ENCODE peak calls at places on chromosomes 7 and 10, in five cellular contexts. J is WERI-Rb-1; Z is stomach; S is CD4-positive, alpha-beta memory T cell; F is BJ. N is an unnamed sample.

GRCh38 chr10:75367098-75367497 is 34.5 kb downstream of the ZNF503 start:
- DNase-seq in S (no peak), F (no peak), J (no peak), Z (no peak), N (no peak)

GRCh38 chr7:44827567-44827966 is 20.3 kb downstream of the H2AZ2 start:
- DNase-seq in Z (no peak), J (no peak), F (no peak), S (no peak), N (no peak)

GRCh38 chr7:107179326-107180163 is 10.7 kb downstream of the HBP1 start:
- DNase-seq in Z (no peak), F (no peak), J (no peak), S (no peak), N (no peak)

GRCh38 chr7:586494-586893 is 66.8 kb upstream of the PDGFA start:
- DNase-seq in J (no peak), F (no peak), S (no peak), Z (no peak), N (no peak)

GRCh38 chr10:122291739-122292138 is 20.6 kb downstream of the BTBD16 start:
- DNase-seq in S (no peak), F (no peak), J (no peak), Z (peak; percentile 3), N (no peak)

GRCh38 chr7:26398436-26399308 is 107.0 kb downstream of the SNX10 start:
- DNase-seq in S (no peak), Z (peak; percentile 48), J (peak; percentile 75), F (no peak), N (no peak)

GRCh38 chr7:26305869-26306665 is 14.4 kb downstream of the SNX10 start:
- DNase-seq in F (no peak), S (no peak), J (no peak), Z (no peak), N (no peak)

GRCh38 chr7:2517678-2518077 is 1.9 kb upstream of the LFNG start:
- DNase-seq in F (no peak), J (no peak), S (no peak), Z (no peak), N (no peak)

GRCh38 chr7:55021951-55022617 is 3.3 kb downstream of the EGFR start:
- DNase-seq in F (no peak), S (no peak), Z (no peak), J (no peak), N (no peak)

GRCh38 chr7:139043823-139044812 is 8.3 kb upstream of the ZC3HAV1L start:
- DNase-seq in F (no peak), Z (peak; percentile 55), J (no peak), S (peak; percentile 68), N (no peak)

GRCh38 chr7:116630932-116631449 is 41.0 kb upstream of the MET start:
- DNase-seq in S (no peak), J (no peak), F (peak; percentile 44), Z (peak; percentile 86), N (peak; percentile 88)

GRCh38 chr10:31121074-31121685 is 89.5 kb upstream of the ZNF438 start:
- DNase-seq in J (no peak), F (no peak), S (no peak), Z (no peak), N (no peak)

GRCh38 chr7:2723138-2723850 is 35.3 kb downstream of the AMZ1 start:
- DNase-seq in J (no peak), F (no peak), S (no peak), Z (no peak), N (no peak)

GRCh38 chr10:21202766-21203457 is 305.8 kb upstream of the NEBL start:
- DNase-seq in Z (no peak), F (no peak), S (no peak), J (no peak), N (no peak)

GRCh38 chr10:49600781-49601400 is 9.2 kb upstream of the SLC18A3 start:
- DNase-seq in J (no peak), S (no peak), F (no peak), Z (no peak), N (no peak)

GRCh38 chr7:22607180-22607579 is 107.2 kb upstream of the STEAP1B start:
- DNase-seq in S (no peak), J (no peak), F (peak; percentile 38), Z (no peak), N (no peak)

GRCh38 chr10:633279-634245 is 55.9 kb downstream of the DIP2C start:
- DNase-seq in J (no peak), S (no peak), F (no peak), Z (peak; percentile 53), N (no peak)

GRCh38 chr10:7887417-7887816 is 69.1 kb downstream of the TAF3 start:
- DNase-seq in J (no peak), F (no peak), Z (no peak), S (no peak), N (no peak)

GRCh38 chr10:59678884-59679301 is 30.8 kb downstream of the SLC16A9 start:
- DNase-seq in Z (peak; percentile 37), F (no peak), J (no peak), S (no peak), N (no peak)

GRCh38 chr10:43138757-43139241 is 554 bp downstream of the CSGALNACT2 start:
- DNase-seq in Z (no peak), J (peak; percentile 25), F (no peak), S (peak; percentile 69), N (no peak)

GRCh38 chr7:1664711-1665591 is 5.1 kb upstream of the ELFN1 start:
- DNase-seq in J (peak; percentile 87), S (peak; percentile 31), Z (peak; percentile 60), F (no peak), N (no peak)

GRCh38 chr7:151068069-151068773 is 8.8 kb downstream of the SLC4A2 start:
- DNase-seq in F (no peak), Z (no peak), J (no peak), S (no peak), N (no peak)

GRCh38 chr10:17074548-17074860 is 55.1 kb downstream of the CUBN start:
- DNase-seq in Z (no peak), S (no peak), J (no peak), F (no peak), N (no peak)

GRCh38 chr7:98565114-98565513 is 52.0 kb upstream of the NPTX2 start:
- DNase-seq in S (no peak), F (no peak), J (no peak), Z (no peak), N (no peak)

GRCh38 chr7:43377196-43377935 is 205.5 kb upstream of the STK17A start:
- DNase-seq in S (no peak), F (no peak), J (no peak), Z (no peak), N (no peak)

GRCh38 chr7:33982425-33982786 is 77.1 kb downstream of the BMPER start:
- DNase-seq in Z (no peak), F (no peak), J (peak; percentile 31), S (no peak), N (no peak)

DNA sequence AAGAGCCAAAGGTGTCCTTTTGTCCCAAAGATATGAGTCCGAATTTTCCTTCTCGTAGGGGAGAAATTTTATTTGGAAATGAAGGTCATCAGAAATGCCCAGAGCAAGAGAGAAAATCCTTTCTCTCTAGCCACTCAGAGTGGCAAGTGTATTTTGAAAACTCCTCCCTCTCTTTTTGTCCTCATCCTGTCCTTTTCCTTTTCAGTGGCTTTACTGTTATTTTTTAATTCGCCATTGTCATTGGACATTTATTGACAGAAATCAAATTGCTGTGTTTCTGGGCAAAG is 39.6 kb downstream of the TET1 start:
- DNase-seq in J (no peak), F (no peak), Z (no peak), S (no peak), N (no peak)
- H3K4me3 ChIP-seq in J (peak overlapping the region; percentile 50), F (peak overlapping the region; percentile 28), Z (peak overlapping the region; percentile 48), S (peak overlapping the region; percentile 72), N (peak overlapping the region; percentile 43)

DNA sequence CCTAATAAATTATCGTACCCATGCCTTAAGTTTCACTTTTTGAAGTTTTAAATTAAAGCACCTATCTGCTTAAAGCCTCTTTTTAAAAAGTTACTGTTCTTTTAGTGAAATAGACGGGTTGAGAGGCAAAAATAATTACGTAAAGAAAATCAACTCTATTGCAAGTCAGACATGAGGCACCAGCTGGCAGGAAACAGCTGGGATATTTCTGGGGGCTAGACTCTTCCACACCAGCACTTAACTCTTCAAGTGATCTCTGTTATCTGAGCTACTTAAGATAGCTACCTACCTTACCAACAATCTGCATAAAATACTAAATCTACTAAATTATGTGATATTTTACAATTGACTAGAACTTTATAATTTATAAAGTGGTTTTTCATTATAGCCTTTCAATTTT is 35.8 kb downstream of the GBF1 start:
- DNase-seq in J (no peak), F (no peak), Z (no peak), S (no peak), N (no peak)
- H3K4me3 ChIP-seq in J (no peak overlapping the region), F (no peak overlapping the region), Z (peak overlapping the region; percentile 2), S (no peak overlapping the region), N (peak overlapping the region; percentile 21)

DNA sequence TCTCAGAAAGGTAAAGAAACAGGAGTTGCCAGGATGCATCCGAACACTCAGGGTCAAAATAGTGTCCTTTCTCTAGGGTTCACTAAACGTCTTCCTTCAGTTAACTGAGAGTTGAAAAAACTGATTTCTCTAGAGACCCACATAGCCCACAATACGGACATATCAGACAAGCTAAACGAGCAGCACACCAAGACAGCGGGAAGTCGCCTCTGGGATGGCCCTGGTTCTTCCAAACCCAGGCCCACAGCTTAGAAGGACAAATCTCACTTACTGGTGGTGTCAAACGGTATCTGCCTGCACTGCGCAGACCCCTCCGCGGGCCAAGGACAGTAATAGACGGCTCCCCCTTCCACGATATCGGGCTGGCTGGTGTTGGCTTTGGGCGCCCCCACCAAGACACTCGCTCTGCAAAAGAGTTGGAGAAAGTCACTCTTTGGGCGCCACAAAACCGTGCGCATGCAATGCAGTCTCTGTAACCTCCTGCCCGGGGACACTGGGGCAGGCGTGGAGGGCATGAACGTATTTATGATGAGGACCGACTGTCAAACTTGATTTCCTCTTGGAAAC is 1.1 kb downstream of the ITGA8 start:
- DNase-seq in F (no peak), J (no peak), S (no peak), Z (no peak), N (no peak)
- H3K4me3 ChIP-seq in F (peak overlapping the region; percentile 51), J (peak overlapping the region; percentile 48), S (no peak overlapping the region), Z (peak overlapping the region; percentile 69), N (no peak overlapping the region)

DNA sequence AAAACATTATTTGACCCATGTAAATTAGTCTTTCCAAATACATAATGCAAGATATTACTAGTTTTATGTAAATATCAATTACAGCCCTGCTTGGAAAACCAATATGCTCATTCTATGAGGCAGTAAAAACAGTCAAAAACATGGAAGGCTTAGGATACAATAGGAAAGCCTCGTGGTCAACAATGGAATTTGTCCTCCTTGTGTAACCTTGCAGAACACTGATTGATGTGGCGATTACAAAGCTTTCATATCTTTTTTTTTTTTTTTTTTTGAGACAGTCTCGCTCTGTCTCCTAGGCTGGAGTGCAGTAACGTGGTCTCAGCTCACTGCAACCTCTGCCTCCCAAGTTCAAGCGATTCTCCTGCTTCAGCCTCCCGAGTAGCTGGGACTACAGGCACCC is 157.3 kb upstream of the BET1 start:
- DNase-seq in S (no peak), J (no peak), F (no peak), Z (no peak), N (no peak)
- H3K4me3 ChIP-seq in S (no peak overlapping the region), J (no peak overlapping the region), F (no peak overlapping the region), Z (no peak overlapping the region), N (no peak overlapping the region)

GRCh38 chr10:13624630-13625029 is 37.9 kb downstream of the PRPF18 start:
- DNase-seq in S (no peak), Z (no peak), J (no peak), F (no peak), N (no peak)
- H3K4me3 ChIP-seq in S (no peak overlapping the region), Z (no peak overlapping the region), J (no peak overlapping the region), F (no peak overlapping the region), N (no peak overlapping the region)

GRCh38 chr10:35195361-35196306 is 69.0 kb downstream of the CREM start:
- DNase-seq in F (peak; percentile 82), S (peak; percentile 93), Z (peak; percentile 65), J (peak; percentile 55), N (peak; percentile 92)
- H3K4me3 ChIP-seq in F (peak overlapping the region; percentile 45), S (peak overlapping the region; percentile 57), Z (peak overlapping the region; percentile 38), J (peak overlapping the region; percentile 50), N (peak overlapping the region; percentile 51)